ENCODE peak calls at places on chromosome 1, in four cellular contexts. One of them, this sample, is unnamed.

GRCh38 chr1:180248731-180249681 is 18.9 kb downstream of the LHX4 start:
- DNase-seq in stimulated activated CD8-positive, alpha-beta memory T cell treated with anti-CD3 and anti-CD28 coated beads, Interleukin-2, amount 100 ng/mL, for 48 hours: no peak
- DNase-seq in RCC 7860: no peak
- DNase-seq in stimulated activated naive CD8-positive, alpha-beta T cell treated with anti-CD3 and anti-CD28 coated beads, Interleukin-15, amount 100 ng/mL, for 72 hours: no peak
- DNase-seq in this sample: no peak

GRCh38 chr1:68585371-68585770 is 88.5 kb upstream of the DEPDC1 start:
- DNase-seq in stimulated activated CD8-positive, alpha-beta memory T cell treated with anti-CD3 and anti-CD28 coated beads, Interleukin-2, amount 100 ng/mL, for 48 hours: no peak
- DNase-seq in RCC 7860: no peak
- DNase-seq in stimulated activated naive CD8-positive, alpha-beta T cell treated with anti-CD3 and anti-CD28 coated beads, Interleukin-15, amount 100 ng/mL, for 72 hours: no peak
- DNase-seq in this sample: no peak

GRCh38 chr1:25695066-25695990 is 78.7 kb downstream of the MAN1C1 start:
- DNase-seq in RCC 7860: no peak
- DNase-seq in stimulated activated naive CD8-positive, alpha-beta T cell treated with anti-CD3 and anti-CD28 coated beads, Interleukin-15, amount 100 ng/mL, for 72 hours: no peak
- DNase-seq in stimulated activated CD8-positive, alpha-beta memory T cell treated with anti-CD3 and anti-CD28 coated beads, Interleukin-2, amount 100 ng/mL, for 48 hours: no peak
- DNase-seq in this sample: peak

GRCh38 chr1:180057883-180058396 is 96.7 kb upstream of the QSOX1 start:
- DNase-seq in stimulated activated naive CD8-positive, alpha-beta T cell treated with anti-CD3 and anti-CD28 coated beads, Interleukin-15, amount 100 ng/mL, for 72 hours: no peak
- DNase-seq in RCC 7860: no peak
- DNase-seq in stimulated activated CD8-positive, alpha-beta memory T cell treated with anti-CD3 and anti-CD28 coated beads, Interleukin-2, amount 100 ng/mL, for 48 hours: no peak
- DNase-seq in this sample: no peak

GRCh38 chr1:168225476-168226190 is at the start of gene SFT2D2:
- DNase-seq in stimulated activated CD8-positive, alpha-beta memory T cell treated with anti-CD3 and anti-CD28 coated beads, Interleukin-2, amount 100 ng/mL, for 48 hours: peak
- DNase-seq in RCC 7860: peak
- DNase-seq in stimulated activated naive CD8-positive, alpha-beta T cell treated with anti-CD3 and anti-CD28 coated beads, Interleukin-15, amount 100 ng/mL, for 72 hours: peak
- DNase-seq in this sample: peak

GRCh38 chr1:213647864-213648650 is 339.7 kb upstream of the PROX1 start:
- DNase-seq in stimulated activated CD8-positive, alpha-beta memory T cell treated with anti-CD3 and anti-CD28 coated beads, Interleukin-2, amount 100 ng/mL, for 48 hours: no peak
- DNase-seq in RCC 7860: no peak
- DNase-seq in stimulated activated naive CD8-positive, alpha-beta T cell treated with anti-CD3 and anti-CD28 coated beads, Interleukin-15, amount 100 ng/mL, for 72 hours: no peak
- DNase-seq in this sample: no peak

GRCh38 chr1:208101661-208102431 is 142.3 kb downstream of the PLXNA2 start:
- DNase-seq in stimulated activated naive CD8-positive, alpha-beta T cell treated with anti-CD3 and anti-CD28 coated beads, Interleukin-15, amount 100 ng/mL, for 72 hours: no peak
- DNase-seq in RCC 7860: no peak
- DNase-seq in stimulated activated CD8-positive, alpha-beta memory T cell treated with anti-CD3 and anti-CD28 coated beads, Interleukin-2, amount 100 ng/mL, for 48 hours: no peak
- DNase-seq in this sample: no peak

GRCh38 chr1:219924348-219924747 is 4.0 kb downstream of the SLC30A10 start:
- DNase-seq in stimulated activated naive CD8-positive, alpha-beta T cell treated with anti-CD3 and anti-CD28 coated beads, Interleukin-15, amount 100 ng/mL, for 72 hours: no peak
- DNase-seq in RCC 7860: no peak
- DNase-seq in stimulated activated CD8-positive, alpha-beta memory T cell treated with anti-CD3 and anti-CD28 coated beads, Interleukin-2, amount 100 ng/mL, for 48 hours: no peak
- DNase-seq in this sample: no peak

GRCh38 chr1:151948506-151948905 is 39.2 kb upstream of the THEM4 start:
- DNase-seq in stimulated activated naive CD8-positive, alpha-beta T cell treated with anti-CD3 and anti-CD28 coated beads, Interleukin-15, amount 100 ng/mL, for 72 hours: no peak
- DNase-seq in RCC 7860: no peak
- DNase-seq in stimulated activated CD8-positive, alpha-beta memory T cell treated with anti-CD3 and anti-CD28 coated beads, Interleukin-2, amount 100 ng/mL, for 48 hours: no peak
- DNase-seq in this sample: no peak

GRCh38 chr1:113684153-113684541 is 75.1 kb downstream of the PHTF1 start:
- DNase-seq in stimulated activated naive CD8-positive, alpha-beta T cell treated with anti-CD3 and anti-CD28 coated beads, Interleukin-15, amount 100 ng/mL, for 72 hours: no peak
- DNase-seq in stimulated activated CD8-positive, alpha-beta memory T cell treated with anti-CD3 and anti-CD28 coated beads, Interleukin-2, amount 100 ng/mL, for 48 hours: no peak
- DNase-seq in RCC 7860: no peak
- DNase-seq in this sample: no peak

GRCh38 chr1:244316407-244316806 is 135.3 kb downstream of the ADSS2 start:
- DNase-seq in stimulated activated naive CD8-positive, alpha-beta T cell treated with anti-CD3 and anti-CD28 coated beads, Interleukin-15, amount 100 ng/mL, for 72 hours: no peak
- DNase-seq in RCC 7860: no peak
- DNase-seq in stimulated activated CD8-positive, alpha-beta memory T cell treated with anti-CD3 and anti-CD28 coated beads, Interleukin-2, amount 100 ng/mL, for 48 hours: no peak
- DNase-seq in this sample: no peak

GRCh38 chr1:153567621-153568366 is 2.1 kb upstream of the S100A2 start:
- DNase-seq in RCC 7860: peak
- DNase-seq in stimulated activated naive CD8-positive, alpha-beta T cell treated with anti-CD3 and anti-CD28 coated beads, Interleukin-15, amount 100 ng/mL, for 72 hours: peak
- DNase-seq in stimulated activated CD8-positive, alpha-beta memory T cell treated with anti-CD3 and anti-CD28 coated beads, Interleukin-2, amount 100 ng/mL, for 48 hours: no peak
- DNase-seq in this sample: peak

GRCh38 chr1:46004491-46004890 is 127.9 kb downstream of the PIK3R3 start:
- DNase-seq in stimulated activated CD8-positive, alpha-beta memory T cell treated with anti-CD3 and anti-CD28 coated beads, Interleukin-2, amount 100 ng/mL, for 48 hours: no peak
- DNase-seq in RCC 7860: no peak
- DNase-seq in stimulated activated naive CD8-positive, alpha-beta T cell treated with anti-CD3 and anti-CD28 coated beads, Interleukin-15, amount 100 ng/mL, for 72 hours: no peak
- DNase-seq in this sample: no peak

GRCh38 chr1:229135773-229136172 is 135.1 kb upstream of the RAB4A start:
- DNase-seq in stimulated activated naive CD8-positive, alpha-beta T cell treated with anti-CD3 and anti-CD28 coated beads, Interleukin-15, amount 100 ng/mL, for 72 hours: no peak
- DNase-seq in stimulated activated CD8-positive, alpha-beta memory T cell treated with anti-CD3 and anti-CD28 coated beads, Interleukin-2, amount 100 ng/mL, for 48 hours: no peak
- DNase-seq in RCC 7860: no peak
- DNase-seq in this sample: no peak

GRCh38 chr1:3186526-3186921 is 117.5 kb downstream of the PRDM16 start:
- DNase-seq in stimulated activated naive CD8-positive, alpha-beta T cell treated with anti-CD3 and anti-CD28 coated beads, Interleukin-15, amount 100 ng/mL, for 72 hours: no peak
- DNase-seq in stimulated activated CD8-positive, alpha-beta memory T cell treated with anti-CD3 and anti-CD28 coated beads, Interleukin-2, amount 100 ng/mL, for 48 hours: no peak
- DNase-seq in RCC 7860: no peak
- DNase-seq in this sample: no peak

GRCh38 chr1:22790232-22791008 is 79.8 kb downstream of the EPHB2 start:
- DNase-seq in RCC 7860: no peak
- DNase-seq in stimulated activated naive CD8-positive, alpha-beta T cell treated with anti-CD3 and anti-CD28 coated beads, Interleukin-15, amount 100 ng/mL, for 72 hours: no peak
- DNase-seq in stimulated activated CD8-positive, alpha-beta memory T cell treated with anti-CD3 and anti-CD28 coated beads, Interleukin-2, amount 100 ng/mL, for 48 hours: no peak
- DNase-seq in this sample: no peak

GRCh38 chr1:226736908-226737818 is 1.9 kb downstream of the ITPKB start:
- DNase-seq in stimulated activated naive CD8-positive, alpha-beta T cell treated with anti-CD3 and anti-CD28 coated beads, Interleukin-15, amount 100 ng/mL, for 72 hours: peak
- DNase-seq in RCC 7860: no peak
- DNase-seq in stimulated activated CD8-positive, alpha-beta memory T cell treated with anti-CD3 and anti-CD28 coated beads, Interleukin-2, amount 100 ng/mL, for 48 hours: no peak
- DNase-seq in this sample: no peak

GRCh38 chr1:116521186-116521585 is 49.6 kb downstream of the CD58 start:
- DNase-seq in stimulated activated CD8-positive, alpha-beta memory T cell treated with anti-CD3 and anti-CD28 coated beads, Interleukin-2, amount 100 ng/mL, for 48 hours: no peak
- DNase-seq in RCC 7860: peak
- DNase-seq in stimulated activated naive CD8-positive, alpha-beta T cell treated with anti-CD3 and anti-CD28 coated beads, Interleukin-15, amount 100 ng/mL, for 72 hours: no peak
- DNase-seq in this sample: peak

GRCh38 chr1:156964431-156964830 is 44.0 kb downstream of the LRRC71 start:
- DNase-seq in stimulated activated naive CD8-positive, alpha-beta T cell treated with anti-CD3 and anti-CD28 coated beads, Interleukin-15, amount 100 ng/mL, for 72 hours: no peak
- DNase-seq in RCC 7860: no peak
- DNase-seq in stimulated activated CD8-positive, alpha-beta memory T cell treated with anti-CD3 and anti-CD28 coated beads, Interleukin-2, amount 100 ng/mL, for 48 hours: no peak
- DNase-seq in this sample: no peak

GRCh38 chr1:160471253-160471652 is 51.8 kb downstream of the SLAMF6 start:
- DNase-seq in RCC 7860: no peak
- DNase-seq in stimulated activated naive CD8-positive, alpha-beta T cell treated with anti-CD3 and anti-CD28 coated beads, Interleukin-15, amount 100 ng/mL, for 72 hours: no peak
- DNase-seq in stimulated activated CD8-positive, alpha-beta memory T cell treated with anti-CD3 and anti-CD28 coated beads, Interleukin-2, amount 100 ng/mL, for 48 hours: no peak
- DNase-seq in this sample: no peak

GRCh38 chr1:25657786-25658760 is 41.5 kb downstream of the MAN1C1 start:
- DNase-seq in RCC 7860: no peak
- DNase-seq in stimulated activated naive CD8-positive, alpha-beta T cell treated with anti-CD3 and anti-CD28 coated beads, Interleukin-15, amount 100 ng/mL, for 72 hours: no peak
- DNase-seq in stimulated activated CD8-positive, alpha-beta memory T cell treated with anti-CD3 and anti-CD28 coated beads, Interleukin-2, amount 100 ng/mL, for 48 hours: no peak
- DNase-seq in this sample: no peak

GRCh38 chr1:21541835-21542234 is 32.6 kb downstream of the ALPL start:
- DNase-seq in RCC 7860: no peak
- DNase-seq in stimulated activated naive CD8-positive, alpha-beta T cell treated with anti-CD3 and anti-CD28 coated beads, Interleukin-15, amount 100 ng/mL, for 72 hours: no peak
- DNase-seq in stimulated activated CD8-positive, alpha-beta memory T cell treated with anti-CD3 and anti-CD28 coated beads, Interleukin-2, amount 100 ng/mL, for 48 hours: no peak
- DNase-seq in this sample: no peak

GRCh38 chr1:240402318-240402717 is 209.6 kb downstream of the GREM2 start:
- DNase-seq in RCC 7860: no peak
- DNase-seq in stimulated activated naive CD8-positive, alpha-beta T cell treated with anti-CD3 and anti-CD28 coated beads, Interleukin-15, amount 100 ng/mL, for 72 hours: no peak
- DNase-seq in stimulated activated CD8-positive, alpha-beta memory T cell treated with anti-CD3 and anti-CD28 coated beads, Interleukin-2, amount 100 ng/mL, for 48 hours: no peak
- DNase-seq in this sample: no peak

GRCh38 chr1:160062134-160062533 is 7.8 kb downstream of the KCNJ10 start:
- DNase-seq in stimulated activated naive CD8-positive, alpha-beta T cell treated with anti-CD3 and anti-CD28 coated beads, Interleukin-15, amount 100 ng/mL, for 72 hours: no peak
- DNase-seq in RCC 7860: no peak
- DNase-seq in stimulated activated CD8-positive, alpha-beta memory T cell treated with anti-CD3 and anti-CD28 coated beads, Interleukin-2, amount 100 ng/mL, for 48 hours: no peak
- DNase-seq in this sample: no peak

GRCh38 chr1:154430903-154431302 is 25.8 kb downstream of the IL6R start:
- DNase-seq in stimulated activated CD8-positive, alpha-beta memory T cell treated with anti-CD3 and anti-CD28 coated beads, Interleukin-2, amount 100 ng/mL, for 48 hours: no peak
- DNase-seq in stimulated activated naive CD8-positive, alpha-beta T cell treated with anti-CD3 and anti-CD28 coated beads, Interleukin-15, amount 100 ng/mL, for 72 hours: no peak
- DNase-seq in RCC 7860: no peak
- DNase-seq in this sample: no peak